ENCODE peak calls at places on chromosomes 4 and X, in eight cellular contexts. P is sciatic nerve; L is heart right ventricle; G is Caki2; K is activated CD8-positive, alpha-beta T cell treated with anti-CD3 and anti-CD28 coated beads for 36 hours; C is hepatic stellate cell; M is activated naive CD8-positive, alpha-beta T cell treated with anti-CD3 and anti-CD28 coated beads, Interleukin-2, amount 50 U/mL, for 24 hours; A is lower leg skin. Q is an unnamed sample.
A peak's percentile ranks its signal among the peaks of the same experiment; 100 is the strongest.

GRCh38 chr4:53196872-53197759 is 168.7 kb downstream of the SCFD2 start:
- DNase-seq in P (no peak), L (no peak), G (peak; percentile 61), K (no peak), C (no peak), M (no peak), A (no peak), Q (no peak)

GRCh38 chr4:113675731-113676707 is 85.5 kb downstream of the CAMK2D start:
- DNase-seq in P (no peak), L (no peak), G (no peak), K (no peak), C (no peak), M (no peak), A (no peak), Q (no peak)

GRCh38 chrX:14398725-14399124 is 130.6 kb upstream of the GLRA2 start:
- DNase-seq in P (no peak), L (no peak), G (peak; percentile 81), K (no peak), C (no peak), M (no peak), A (no peak), Q (no peak)

GRCh38 chrX:96430756-96431455 is 253.7 kb upstream of the DIAPH2 start:
- DNase-seq in P (no peak), L (no peak), G (no peak), K (no peak), C (no peak), M (no peak), A (no peak), Q (no peak)

GRCh38 chr4:32574803-32575202 is 1854.6 kb downstream of the PCDH7 start:
- DNase-seq in P (no peak), L (no peak), G (no peak), K (no peak), C (no peak), M (no peak), A (no peak), Q (no peak)

GRCh38 chrX:26999634-27000033 is 463.5 kb downstream of the PPP4R3C start:
- DNase-seq in P (no peak), L (no peak), G (no peak), K (no peak), C (no peak), M (no peak), A (no peak), Q (no peak)

GRCh38 chr4:51858605-51859211 is 15.8 kb downstream of the DCUN1D4 start:
- DNase-seq in P (no peak), L (no peak), G (no peak), K (no peak), C (no peak), M (no peak), A (no peak), Q (no peak)

GRCh38 chr4:102612824-102613366 is 111.7 kb downstream of the NFKB1 start:
- DNase-seq in P (no peak), L (no peak), G (no peak), K (peak; percentile 68), C (no peak), M (no peak), A (no peak), Q (no peak)

GRCh38 chrX:21590012-21590776 is 67.9 kb downstream of the KLHL34 start:
- DNase-seq in P (no peak), L (no peak), G (no peak), K (no peak), C (no peak), M (no peak), A (no peak), Q (no peak)

Q was measured in left lung.